ENCODE peak calls at places on chromosomes 5 and 9, in five cellular contexts. F is activated T-cell treated with anti-CD3 and anti-CD28 coated beads for 48 hours; N is neural crest cell; D is stimulated activated CD4-positive, alpha-beta T cell treated with anti-CD3 and anti-CD28 coated beads, Interleukin-1b, Interleukin-23, amount 100 ng/mL, for 1 hour; E is GM12865. Z is an unnamed sample.

GRCh38 chr9:129885018-129885669 is 49.9 kb downstream of the USP20 start:
- DNase-seq in F (peak; percentile 41), N (no peak), D (no peak), E (peak; percentile 76), Z (no peak)

GRCh38 chr9:85453850-85454249 is 287.9 kb downstream of the AGTPBP1 start:
- DNase-seq in F (no peak), N (no peak), D (no peak), E (no peak), Z (no peak)

GRCh38 chr5:76819851-76820280 is 1.0 kb downstream of the F2RL1 start:
- DNase-seq in F (no peak), N (no peak), D (no peak), E (no peak), Z (no peak)

GRCh38 chr9:92734931-92735906 is 29.4 kb downstream of the BICD2 start:
- DNase-seq in F (no peak), N (no peak), D (no peak), E (no peak), Z (no peak)

GRCh38 chr9:89593776-89594427 is 10.9 kb upstream of the GADD45G start:
- DNase-seq in F (peak; percentile 52), N (peak; percentile 46), D (no peak), E (peak; percentile 69), Z (peak; percentile 53)

GRCh38 chr9:79581388-79581787 is 9.6 kb downstream of the TLE4 start:
- DNase-seq in F (no peak), N (no peak), D (no peak), E (no peak), Z (no peak)

GRCh38 chr5:60883229-60883628 is 39.2 kb upstream of the ELOVL7 start:
- DNase-seq in F (no peak), N (no peak), D (no peak), E (peak; percentile 13), Z (no peak)

GRCh38 chr5:80655231-80655784 is 525 bp upstream of the DHFR start:
- DNase-seq in F (no peak), N (no peak), D (no peak), E (peak; percentile 35), Z (no peak)

GRCh38 chr9:88197016-88197415 is 58.7 kb upstream of the SPATA31C2 start:
- DNase-seq in F (no peak), N (no peak), D (no peak), E (no peak), Z (no peak)

GRCh38 chr9:109455861-109456260 is 42.2 kb downstream of the PTPN3 start:
- DNase-seq in F (no peak), N (no peak), D (no peak), E (no peak), Z (no peak)

GRCh38 chr5:11191673-11192072 is 430.6 kb upstream of the DAP start:
- DNase-seq in F (no peak), N (no peak), D (no peak), E (no peak), Z (no peak)

GRCh38 chr5:157877821-157878220 is 18.9 kb upstream of the CLINT1 start:
- DNase-seq in F (no peak), N (no peak), D (no peak), E (no peak), Z (no peak)

GRCh38 chr9:122206118-122207046 is 22.4 kb downstream of the LHX6 start:
- DNase-seq in F (no peak), N (no peak), D (no peak), E (no peak), Z (no peak)

GRCh38 chr5:91384671-91385430 is 1.7 kb upstream of the ARRDC3 start:
- DNase-seq in F (no peak), N (no peak), D (no peak), E (peak; percentile 92), Z (peak; percentile 23)

GRCh38 chr9:18296702-18297531 is 177.0 kb upstream of the ADAMTSL1 start:
- DNase-seq in F (no peak), N (no peak), D (no peak), E (no peak), Z (no peak)

GRCh38 chr9:93600504-93600903 is 24.1 kb downstream of the PHF2 start:
- DNase-seq in F (no peak), N (no peak), D (no peak), E (peak; percentile 16), Z (no peak)

GRCh38 chr5:146238973-146239372 is 35.6 kb downstream of the RBM27 start:
- DNase-seq in F (no peak), N (no peak), D (no peak), E (peak; percentile 21), Z (no peak)

GRCh38 chr5:2780421-2781171 is 29.1 kb upstream of the IRX2 start:
- DNase-seq in F (no peak), N (no peak), D (no peak), E (no peak), Z (no peak)

GRCh38 chr9:93513606-93514005 is 60.2 kb upstream of the FAM120AOS start:
- DNase-seq in F (no peak), N (no peak), D (no peak), E (no peak), Z (no peak)

GRCh38 chr9:135604437-135605237 is 34.7 kb downstream of the GLT6D1 start:
- DNase-seq in F (no peak), N (no peak), D (no peak), E (no peak), Z (no peak)

GRCh38 chr5:172683696-172684464 is 42.8 kb downstream of the NEURL1B start:
- DNase-seq in F (peak; percentile 62), N (no peak), D (peak; percentile 41), E (no peak), Z (no peak)

GRCh38 chr9:130499804-130500263 is 55.1 kb downstream of the ASS1 start:
- DNase-seq in F (peak; percentile 4), N (no peak), D (no peak), E (no peak), Z (no peak)

GRCh38 chr9:134181648-134182034 is 17.3 kb upstream of the RNU6ATAC start:
- DNase-seq in F (no peak), N (no peak), D (no peak), E (peak; percentile 70), Z (no peak)

GRCh38 chr9:135229701-135230385 is 142.4 kb downstream of the OLFM1 start:
- DNase-seq in F (no peak), N (no peak), D (no peak), E (no peak), Z (no peak)